ENCODE peak calls at places on chromosomes 1 and 21, in seven cellular contexts. R, A, M, Y, P, H and N are unnamed samples.

GRCh38 chr1:99571092-99571734 is 74.7 kb upstream of the PALMD start:
- DNase-seq in H (no peak), P (no peak), A (no peak), R (no peak), M (no peak), Y (no peak), N (no peak)

GRCh38 chr1:33762099-33762830 is 101.6 kb upstream of the HMGB4 start:
- DNase-seq in Y (peak), H (no peak), M (no peak), P (peak), A (no peak), R (no peak), N (no peak)

GRCh38 chr1:184191181-184191601 is 139.7 kb downstream of the TSEN15 start:
- DNase-seq in Y (peak), R (peak), M (no peak), P (peak), H (peak), A (peak), N (no peak)

GRCh38 chr1:33178836-33179439 is 2.9 kb downstream of the TRIM62 start:
- DNase-seq in A (no peak), Y (no peak), H (no peak), R (no peak), M (no peak), P (no peak), N (no peak)

GRCh38 chr1:167659876-167660275 is 29.8 kb downstream of the RCSD1 start:
- DNase-seq in Y (no peak), M (no peak), H (no peak), P (no peak), A (no peak), R (no peak), N (no peak)

GRCh38 chr1:61120307-61120840 is 38.0 kb downstream of the NFIA start:
- DNase-seq in A (no peak), P (peak), Y (peak), M (no peak), R (no peak), H (no peak), N (no peak)

GRCh38 chr1:180594723-180595122 is 36.0 kb downstream of the OVAAL start:
- DNase-seq in P (no peak), Y (no peak), M (no peak), R (no peak), A (no peak), H (no peak), N (no peak)

GRCh38 chr1:227917081-227917950 is 30.4 kb downstream of the WNT9A start:
- DNase-seq in A (no peak), Y (no peak), P (no peak), R (no peak), H (no peak), M (no peak), N (no peak)

GRCh38 chr1:55478742-55479141 is 263.6 kb upstream of the USP24 start:
- DNase-seq in A (no peak), M (no peak), Y (peak), R (peak), H (no peak), P (peak), N (no peak)

GRCh38 chr1:22673486-22674409 is 20.7 kb downstream of the C1QB start:
- DNase-seq in Y (peak), R (peak), H (peak), A (no peak), M (peak), P (peak), N (peak)

GRCh38 chr1:26724938-26725337 is 29.1 kb downstream of the ARID1A start:
- DNase-seq in Y (no peak), H (no peak), P (no peak), R (no peak), A (no peak), M (no peak), N (no peak)

GRCh38 chr1:177756161-177756560 is 213.7 kb downstream of the SEC16B start:
- DNase-seq in P (no peak), Y (no peak), R (no peak), M (no peak), H (no peak), A (no peak), N (no peak)

GRCh38 chr21:34775793-34776192 is 107.0 kb downstream of the CLIC6 start:
- DNase-seq in A (no peak), M (no peak), P (no peak), Y (no peak), H (no peak), R (no peak), N (no peak)

GRCh38 chr1:212498243-212498642 is 65.5 kb downstream of the NENF start:
- DNase-seq in R (peak), P (peak), Y (peak), M (no peak), A (no peak), H (no peak), N (no peak)

GRCh38 chr1:18919174-18919905 is 17.0 kb upstream of the ALDH4A1 start:
- DNase-seq in M (no peak), A (no peak), P (no peak), R (no peak), Y (no peak), H (no peak), N (no peak)

GRCh38 chr1:88680446-88680845 is 3.6 kb upstream of the PKN2 start:
- DNase-seq in A (no peak), P (no peak), H (no peak), R (no peak), Y (no peak), M (no peak), N (no peak)

GRCh38 chr1:116377564-116378529 is 4.8 kb downstream of the ATP1A1 start:
- DNase-seq in R (peak), H (peak), A (peak), Y (peak), M (no peak), P (peak), N (peak)

GRCh38 chr1:34549199-34549598 is 205.6 kb upstream of the GJB5 start:
- DNase-seq in P (no peak), H (no peak), M (peak), A (no peak), R (no peak), Y (no peak), N (no peak)

GRCh38 chr1:8797230-8797629 is 20.2 kb downstream of the RERE start:
- DNase-seq in M (no peak), Y (peak), R (peak), A (no peak), H (no peak), P (no peak), N (no peak)

GRCh38 chr1:92910081-92910480 is 51.2 kb downstream of the DIPK1A start:
- DNase-seq in H (no peak), P (no peak), R (no peak), A (no peak), Y (peak), M (no peak), N (no peak)

GRCh38 chr1:17849216-17849615 is 94.1 kb downstream of the ACTL8 start:
- DNase-seq in M (no peak), H (no peak), R (no peak), P (no peak), Y (peak), A (no peak), N (no peak)
- TF ChIP-seq CTCF in M (no peak), H (peak), R (peak), P (peak), Y (peak), A (no peak), N (no peak)

GRCh38 chr21:26085882-26086281 is 84.7 kb downstream of the APP start:
- DNase-seq in A (no peak), H (no peak), P (no peak), M (no peak), Y (no peak), R (no peak), N (no peak)
- TF ChIP-seq CTCF in A (no peak), H (no peak), P (no peak), M (no peak), Y (no peak), R (no peak), N (no peak)

DNA sequence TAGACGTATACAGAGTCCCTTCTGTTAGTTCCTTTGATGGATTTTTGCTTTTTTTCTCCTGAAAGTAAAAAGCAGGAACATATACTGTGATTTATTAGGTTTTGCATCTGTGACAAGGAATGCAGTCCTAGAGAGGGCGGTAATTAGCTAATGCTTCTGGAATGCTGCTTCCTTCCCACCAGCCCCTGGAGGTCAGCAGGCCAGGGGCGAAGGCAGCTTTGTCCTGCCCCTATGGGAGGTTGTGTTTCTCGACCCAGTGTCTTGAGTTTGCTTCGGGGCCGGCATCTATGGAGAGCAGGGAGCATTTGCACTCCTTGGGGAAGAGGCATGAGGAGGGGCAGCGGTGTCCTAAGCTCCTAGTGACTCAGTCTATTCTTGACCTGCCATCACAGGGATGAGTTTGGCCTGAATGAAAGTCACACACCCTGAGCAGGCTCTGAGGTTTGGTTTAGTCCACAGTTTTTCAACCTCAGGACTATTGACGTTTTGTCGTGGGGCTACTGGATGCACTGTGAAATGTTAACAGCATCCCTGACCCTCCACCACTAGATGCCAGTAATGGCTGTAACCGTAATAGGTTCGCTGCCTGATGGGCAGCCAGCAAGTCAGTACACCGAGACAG is 85.0 kb upstream of the KCNJ15 start:
- DNase-seq in H (peak), R (peak), M (peak), P (peak), Y (peak), A (no peak), N (no peak)
- TF ChIP-seq CTCF in H (peak), R (no peak), M (no peak), P (peak), Y (no peak), A (no peak), N (no peak)

GRCh38 chr1:150826299-150826698 is 18.2 kb upstream of the CTSK start:
- DNase-seq in Y (no peak), M (no peak), P (no peak), A (no peak), H (no peak), R (no peak), N (no peak)

GRCh38 chr1:150832597-150832996 is 24.5 kb upstream of the CTSK start:
- DNase-seq in A (no peak), R (no peak), P (no peak), M (no peak), H (no peak), Y (no peak), N (no peak)

GRCh38 chr1:150829751-150830150 is 21.7 kb upstream of the CTSK start:
- DNase-seq in Y (no peak), H (no peak), R (no peak), A (no peak), M (no peak), P (no peak), N (no peak)
- TF ChIP-seq CTCF in Y (peak), H (peak), R (peak), A (peak), M (peak), P (peak), N (no peak)